ENCODE peak calls at places on chromosomes 13 and 19, in seven cellular contexts. O, Z, E, I, L, X and R are unnamed samples.
A peak's percentile ranks its signal among the peaks of the same experiment; 100 is the strongest.

GRCh38 chr13:108959254-108959653 is 329.8 kb downstream of the MYO16 start:
- DNase-seq in O (no peak), Z (no peak), E (no peak), I (no peak), L (no peak), X (no peak), R (no peak)

GRCh38 chr19:10112895-10113591 is 1.6 kb downstream of the P2RY11 start:
- DNase-seq in O (no peak), Z (peak; percentile 47), E (peak; percentile 65), I (peak; percentile 73), L (no peak), X (peak; percentile 81), R (no peak)

GRCh38 chr13:28394422-28394821 is 100.5 kb downstream of the FLT1 start:
- DNase-seq in O (no peak), Z (no peak), E (no peak), I (no peak), L (peak; percentile 50), X (no peak), R (no peak)

GRCh38 chr13:46181799-46182490 is at the start of gene LCP1:
- DNase-seq in O (peak; percentile 35), Z (no peak), E (no peak), I (peak; percentile 97), L (no peak), X (no peak), R (peak; percentile 14)

GRCh38 chr13:44249439-44249838 is 124.2 kb upstream of the SERP2 start:
- DNase-seq in O (peak; percentile 76), Z (no peak), E (no peak), I (no peak), L (no peak), X (no peak), R (no peak)

GRCh38 chr13:29073762-29074161 is 253.6 kb downstream of the MTUS2 start:
- DNase-seq in O (no peak), Z (no peak), E (no peak), I (no peak), L (no peak), X (no peak), R (no peak)

GRCh38 chr19:31145909-31146453 is 203.3 kb downstream of the TSHZ3 start:
- DNase-seq in O (no peak), Z (no peak), E (no peak), I (no peak), L (no peak), X (no peak), R (no peak)

GRCh38 chr13:110392510-110393233 is 85.6 kb downstream of the COL4A2 start:
- DNase-seq in O (no peak), Z (no peak), E (no peak), I (no peak), L (peak; percentile 92), X (no peak), R (no peak)

GRCh38 chr13:99406799-99407201 is 94.5 kb upstream of the TM9SF2 start:
- DNase-seq in O (peak; percentile 18), Z (no peak), E (no peak), I (no peak), L (no peak), X (peak; percentile 39), R (no peak)

GRCh38 chr19:3276341-3276799 is 51.9 kb downstream of the CELF5 start:
- DNase-seq in O (no peak), Z (no peak), E (peak; percentile 78), I (peak; percentile 74), L (no peak), X (peak; percentile 71), R (no peak)

GRCh38 chr19:45251452-45252354 is 632 bp downstream of the MARK4 start:
- DNase-seq in O (no peak), Z (peak; percentile 24), E (peak; percentile 52), I (peak; percentile 24), L (no peak), X (no peak), R (no peak)

GRCh38 chr19:27986299-27986698 is 1226.7 kb downstream of the UQCRFS1 start:
- DNase-seq in O (no peak), Z (no peak), E (no peak), I (no peak), L (no peak), X (no peak), R (no peak)

GRCh38 chr19:16051254-16052025 is 24.9 kb upstream of the TPM4 start:
- DNase-seq in O (no peak), Z (no peak), E (no peak), I (peak; percentile 59), L (no peak), X (no peak), R (no peak)

GRCh38 chr19:28839455-28839854 is 373.5 kb downstream of the UQCRFS1 start:
- DNase-seq in O (no peak), Z (no peak), E (no peak), I (no peak), L (no peak), X (no peak), R (no peak)

GRCh38 chr19:492091-492531 is 4.2 kb upstream of the MADCAM1 start:
- DNase-seq in O (no peak), Z (no peak), E (peak; percentile 43), I (peak; percentile 53), L (no peak), X (no peak), R (no peak)

GRCh38 chr13:111458739-111459138 is 138.3 kb downstream of the TEX29 start:
- DNase-seq in O (no peak), Z (no peak), E (no peak), I (no peak), L (no peak), X (no peak), R (no peak)

GRCh38 chr13:37868691-37869505 is 674 bp downstream of the TRPC4 start:
- DNase-seq in O (no peak), Z (peak; percentile 8), E (peak; percentile 11), I (no peak), L (peak; percentile 46), X (no peak), R (no peak)

GRCh38 chr13:37956536-37956935 is 87.0 kb upstream of the TRPC4 start:
- DNase-seq in O (no peak), Z (no peak), E (no peak), I (no peak), L (no peak), X (no peak), R (no peak)

GRCh38 chr13:67048084-67048792 is 181.9 kb downstream of the PCDH9 start:
- DNase-seq in O (no peak), Z (no peak), E (no peak), I (peak; percentile 27), L (peak; percentile 93), X (no peak), R (no peak)
- TF ChIP-seq CTCF in O (no peak), Z (peak; percentile 21), E (no peak), I (no peak), L (peak; percentile 29), X (no peak), R (no peak)

GRCh38 chr19:48332351-48332661 is 7.0 kb downstream of the EMP3 start:
- DNase-seq in O (no peak), Z (no peak), E (no peak), I (no peak), L (no peak), X (no peak), R (no peak)

GRCh38 chr19:48330012-48330681 is 4.8 kb downstream of the EMP3 start:
- DNase-seq in O (peak; percentile 32), Z (peak; percentile 76), E (peak; percentile 82), I (peak; percentile 96), L (no peak), X (peak; percentile 90), R (peak; percentile 39)

GRCh38 chr19:48329167-48329891 is 4.0 kb downstream of the EMP3 start:
- DNase-seq in O (no peak), Z (no peak), E (no peak), I (peak; percentile 64), L (no peak), X (no peak), R (no peak)

GRCh38 chr19:48332662-48333466 is 7.5 kb downstream of the EMP3 start:
- DNase-seq in O (peak; percentile 89), Z (peak; percentile 50), E (peak; percentile 70), I (peak; percentile 100), L (peak; percentile 98), X (peak; percentile 95), R (peak; percentile 80)

DNA sequence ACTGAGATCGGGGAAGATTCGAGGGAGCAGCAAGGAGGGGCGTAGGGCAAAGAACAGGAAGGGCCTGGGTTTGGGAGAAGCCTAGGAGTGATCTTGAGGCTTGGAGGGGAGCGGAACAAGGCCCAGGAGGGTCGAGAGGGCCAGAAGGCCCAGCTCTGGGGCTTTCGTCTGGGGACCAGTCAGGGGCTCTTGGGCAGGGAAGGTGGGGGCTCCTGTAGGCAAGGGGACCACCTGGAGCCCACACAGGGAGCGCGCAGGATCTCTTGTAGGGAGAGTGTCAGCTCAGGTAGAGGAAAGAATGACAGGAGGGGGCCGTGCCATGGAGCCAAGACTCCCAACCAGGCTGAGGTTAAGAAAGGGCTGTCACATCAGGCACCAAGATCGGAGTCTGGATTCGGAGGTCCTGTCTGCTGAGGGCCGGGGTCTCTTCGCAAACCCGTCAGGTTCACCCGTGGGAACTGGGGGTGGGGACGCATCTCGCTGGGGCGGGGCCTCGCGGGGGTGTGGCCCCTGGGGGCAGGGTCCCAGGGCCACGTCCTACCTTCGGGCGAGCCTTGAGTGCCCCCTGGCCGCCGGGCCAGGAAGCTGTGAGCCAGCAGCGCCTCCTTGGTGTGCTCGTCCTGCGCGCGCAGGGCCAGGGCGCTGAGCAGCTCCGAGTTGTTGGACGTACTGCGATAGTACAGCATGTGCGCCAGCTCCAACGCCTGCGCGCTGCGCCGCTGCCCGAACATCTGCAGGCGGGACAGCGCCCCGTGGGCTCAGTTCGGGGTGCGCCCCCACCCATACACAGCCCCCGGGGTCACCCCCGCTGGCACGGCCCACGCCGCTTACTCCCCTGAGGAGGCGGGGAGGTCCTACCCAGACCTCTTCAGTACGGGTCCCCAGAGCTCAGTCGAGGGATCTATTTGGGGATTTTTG is 8.4 kb downstream of the EMP3 start:
- DNase-seq in O (peak; percentile 76), Z (peak; percentile 66), E (peak; percentile 81), I (peak; percentile 96), L (peak; percentile 91), X (peak; percentile 97), R (peak; percentile 61)
- TF ChIP-seq CTCF in O (peak; percentile 90), Z (peak; percentile 77), E (peak; percentile 66), I (peak; percentile 86), L (peak; percentile 85), X (peak; percentile 87), R (peak; percentile 88)

GRCh38 chr19:52659013-52659412 is 20.9 kb upstream of the ZNF83 start:
- DNase-seq in O (no peak), Z (no peak), E (no peak), I (no peak), L (no peak), X (no peak), R (no peak)
- TF ChIP-seq CTCF in O (no peak), Z (no peak), E (no peak), I (no peak), L (no peak), X (no peak), R (no peak)

GRCh38 chr13:30618186-30618937 is 642 bp downstream of the USPL1 start:
- DNase-seq in O (no peak), Z (no peak), E (peak; percentile 25), I (peak; percentile 52), L (no peak), X (no peak), R (no peak)

GRCh38 chr13:30618938-30619289 is 1.2 kb downstream of the USPL1 start:
- DNase-seq in O (no peak), Z (no peak), E (no peak), I (no peak), L (no peak), X (no peak), R (no peak)

GRCh38 chr13:30615851-30616311 is 1.8 kb upstream of the USPL1 start:
- DNase-seq in O (peak; percentile 31), Z (no peak), E (no peak), I (peak; percentile 61), L (no peak), X (no peak), R (no peak)

GRCh38 chr13:30616927-30617314 is 799 bp upstream of the USPL1 start:
- DNase-seq in O (peak; percentile 86), Z (no peak), E (no peak), I (peak; percentile 82), L (peak; percentile 86), X (no peak), R (no peak)

GRCh38 chr13:30617315-30618185 is at the start of gene USPL1:
- DNase-seq in O (peak; percentile 95), Z (peak; percentile 93), E (peak; percentile 98), I (peak; percentile 99), L (peak; percentile 97), X (peak; percentile 99), R (peak; percentile 89)
- TF ChIP-seq CTCF in O (peak; percentile 92), Z (peak; percentile 55), E (no peak), I (peak; percentile 29), L (peak; percentile 41), X (peak; percentile 33), R (peak; percentile 11)